ENCODE peak calls at places on chromosomes 13 and 19, in nine cellular contexts. L, D, J, Z, U, Y, V, Q and A are unnamed samples.

GRCh38 chr13:74087304-74087703 is 46.9 kb downstream of the KLF12 start:
- DNase-seq in L (no peak), D (no peak), J (no peak), Z (no peak), U (no peak), Y (no peak), V (no peak), Q (no peak), A (no peak)

GRCh38 chr19:5191091-5191490 is 149.5 kb downstream of the PTPRS start:
- DNase-seq in L (no peak), D (peak), J (no peak), Z (no peak), U (no peak), Y (peak), V (no peak), Q (no peak), A (no peak)

GRCh38 chr19:41334793-41335192 is 18.9 kb downstream of the TGFB1 start:
- DNase-seq in L (no peak), D (no peak), J (no peak), Z (no peak), U (no peak), Y (no peak), V (no peak), Q (no peak), A (no peak)

GRCh38 chr13:86559915-86560314 is 760.7 kb upstream of the SLITRK6 start:
- DNase-seq in L (no peak), D (no peak), J (no peak), Z (no peak), U (no peak), Y (peak), V (no peak), Q (no peak), A (no peak)

GRCh38 chr19:32676186-32676894 is 692 bp downstream of the RGS9BP start:
- DNase-seq in L (peak), D (peak), J (peak), Z (no peak), U (peak), Y (peak), V (no peak), Q (no peak), A (peak)

GRCh38 chr19:14080887-14081796 is 4.4 kb downstream of the C19orf67 start:
- DNase-seq in L (peak), D (peak), J (peak), Z (peak), U (peak), Y (peak), V (peak), Q (peak), A (peak)

GRCh38 chr13:79455331-79455730 is 25.6 kb upstream of the NDFIP2 start:
- DNase-seq in L (no peak), D (peak), J (no peak), Z (no peak), U (no peak), Y (peak), V (no peak), Q (no peak), A (no peak)

GRCh38 chr19:1811472-1811894 is 593 bp downstream of the ATP8B3 start:
- DNase-seq in L (peak), D (peak), J (no peak), Z (no peak), U (no peak), Y (peak), V (peak), Q (no peak), A (peak)

GRCh38 chr13:102651392-102651791 is 43.5 kb downstream of the METTL21C start:
- DNase-seq in L (peak), D (peak), J (no peak), Z (no peak), U (no peak), Y (no peak), V (no peak), Q (no peak), A (no peak)